ENCODE peak calls at places on chromosomes 13 and 19, in nine cellular contexts. M, L, T, S, O, V, Y, W and Q are unnamed samples.

GRCh38 chr13:27481766-27482165 is 31.4 kb upstream of the MTIF3 start:
- DNase-seq in M (no peak), L (peak; percentile 80), T (peak; percentile 90), S (no peak), O (peak; percentile 81), V (no peak), Y (peak; percentile 37), W (peak; percentile 9), Q (no peak)

GRCh38 chr13:50125556-50126377 is 110.5 kb downstream of the KCNRG start:
- DNase-seq in M (peak; percentile 79), L (peak; percentile 98), T (peak; percentile 91), S (peak; percentile 94), O (peak; percentile 88), V (peak; percentile 74), Y (peak; percentile 39), W (peak; percentile 94), Q (peak; percentile 94)

GRCh38 chr19:21128901-21129698 is 12.7 kb upstream of the ZNF431 start:
- DNase-seq in M (no peak), L (no peak), T (no peak), S (no peak), O (no peak), V (no peak), Y (no peak), W (no peak), Q (no peak)

GRCh38 chr19:45574526-45574925 is 10.1 kb downstream of the OPA3 start:
- DNase-seq in M (no peak), L (no peak), T (no peak), S (no peak), O (no peak), V (no peak), Y (no peak), W (no peak), Q (no peak)

GRCh38 chr19:10565028-10565566 is 713 bp downstream of the KRI1 start:
- DNase-seq in M (peak; percentile 30), L (no peak), T (peak; percentile 75), S (no peak), O (peak; percentile 81), V (peak; percentile 20), Y (no peak), W (no peak), Q (no peak)

GRCh38 chr13:69948016-69948415 is 159.6 kb upstream of the ATXN8OS start:
- DNase-seq in M (no peak), L (no peak), T (no peak), S (no peak), O (no peak), V (no peak), Y (no peak), W (no peak), Q (no peak)

GRCh38 chr19:1856698-1857603 is 6.4 kb downstream of the KLF16 start:
- DNase-seq in M (no peak), L (peak; percentile 97), T (peak; percentile 87), S (peak; percentile 80), O (peak; percentile 44), V (peak; percentile 74), Y (no peak), W (peak; percentile 50), Q (no peak)

GRCh38 chr19:19067276-19068072 is 3.7 kb downstream of the SLC25A42 start:
- DNase-seq in M (no peak), L (no peak), T (no peak), S (no peak), O (no peak), V (no peak), Y (no peak), W (no peak), Q (no peak)

GRCh38 chr13:56886398-56886797 is 254.3 kb upstream of the PRR20A start:
- DNase-seq in M (no peak), L (no peak), T (no peak), S (no peak), O (no peak), V (no peak), Y (no peak), W (no peak), Q (no peak)

GRCh38 chr13:46354143-46355087 is 32.6 kb downstream of the RUBCNL start:
- DNase-seq in M (no peak), L (no peak), T (no peak), S (no peak), O (no peak), V (peak; percentile 97), Y (peak; percentile 48), W (no peak), Q (no peak)

GRCh38 chr19:47110521-47111080 is 3.0 kb downstream of the ZC3H4 start:
- DNase-seq in M (peak; percentile 46), L (peak; percentile 86), T (no peak), S (no peak), O (peak; percentile 38), V (no peak), Y (no peak), W (no peak), Q (no peak)

GRCh38 chr19:55345818-55346724 is 6.4 kb downstream of the KMT5C start:
- DNase-seq in M (no peak), L (no peak), T (no peak), S (peak; percentile 61), O (no peak), V (peak; percentile 46), Y (no peak), W (no peak), Q (no peak)

GRCh38 chr19:55345101-55345817 is 5.6 kb downstream of the KMT5C start:
- DNase-seq in M (no peak), L (no peak), T (no peak), S (no peak), O (no peak), V (no peak), Y (no peak), W (no peak), Q (no peak)

GRCh38 chr19:55342044-55342531 is 2.4 kb downstream of the KMT5C start:
- DNase-seq in M (no peak), L (no peak), T (peak; percentile 46), S (no peak), O (no peak), V (no peak), Y (no peak), W (no peak), Q (no peak)

GRCh38 chr19:55346725-55347441 is 7.2 kb downstream of the KMT5C start:
- DNase-seq in M (no peak), L (no peak), T (no peak), S (no peak), O (no peak), V (no peak), Y (no peak), W (no peak), Q (no peak)

GRCh38 chr19:55344444-55344843 is 4.8 kb downstream of the KMT5C start:
- DNase-seq in M (no peak), L (no peak), T (no peak), S (no peak), O (no peak), V (peak; percentile 40), Y (no peak), W (no peak), Q (peak; percentile 19)
- TF ChIP-seq CTCF in M (no peak), L (no peak), T (peak; percentile 31), S (no peak), O (no peak), V (no peak), Y (no peak), W (no peak), Q (no peak)

DNA sequence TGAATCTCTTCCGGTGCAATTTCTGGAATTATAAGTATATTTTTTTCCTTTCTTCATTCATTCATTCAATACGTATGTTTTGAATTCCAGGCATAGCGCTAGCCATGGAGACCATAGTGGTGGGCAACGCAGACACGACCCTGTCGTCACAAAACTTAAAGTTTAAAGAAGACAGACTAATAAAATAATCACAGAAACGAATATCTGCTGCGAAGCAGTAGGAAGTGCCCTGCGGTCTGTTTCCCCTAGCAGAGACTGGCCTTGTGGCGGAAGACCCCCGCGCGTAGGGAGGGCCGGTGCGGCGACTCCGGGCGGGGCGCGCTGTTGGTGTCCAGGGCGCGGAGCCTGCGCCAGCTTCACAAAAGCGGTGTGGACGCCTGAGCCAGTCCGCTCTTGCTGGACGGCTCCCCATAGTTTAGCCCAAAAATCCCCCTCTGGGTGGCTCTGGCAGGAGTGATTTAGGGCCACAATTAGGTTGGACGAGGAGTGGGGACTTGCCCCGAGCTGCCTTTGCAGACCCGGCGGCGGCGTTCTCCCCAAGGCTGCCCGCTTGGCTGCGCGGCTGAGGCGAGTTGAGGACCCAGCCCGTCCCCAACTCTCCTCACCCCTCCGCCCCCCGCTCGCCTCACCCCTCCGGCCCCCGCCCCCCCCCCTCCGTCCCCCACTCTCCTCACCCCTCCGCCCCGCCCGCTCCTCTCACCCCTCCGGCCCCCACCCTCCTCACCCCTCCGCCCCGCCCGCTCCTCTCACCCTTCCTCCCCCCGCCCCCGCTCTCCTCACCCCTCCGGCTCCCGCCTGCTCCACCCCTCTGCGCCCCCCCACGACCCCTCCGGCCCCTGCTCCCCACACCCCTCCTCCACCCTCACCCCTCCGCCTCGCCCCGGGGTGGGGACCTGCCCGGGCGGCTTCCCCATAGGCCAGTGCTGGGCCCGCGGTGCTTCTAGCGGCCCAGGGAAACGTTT is 14.2 kb upstream of the LATS2 start:
- DNase-seq in M (no peak), L (peak; percentile 88), T (peak; percentile 76), S (peak; percentile 48), O (peak; percentile 64), V (peak; percentile 42), Y (no peak), W (no peak), Q (no peak)
- H3K27ac ChIP-seq in M (peak overlapping the region; percentile 47), L (peak overlapping the region; percentile 82), T (peak overlapping the region; percentile 43), S (peak overlapping the region; percentile 72), O (no peak overlapping the region), V (peak overlapping the region; percentile 50), Y (no peak overlapping the region), W (no peak overlapping the region), Q (no peak overlapping the region)

GRCh38 chr19:53131732-53132131 is 978 bp downstream of the ZNF415 start:
- DNase-seq in M (no peak), L (no peak), T (peak; percentile 15), S (no peak), O (peak; percentile 14), V (no peak), Y (no peak), W (no peak), Q (peak; percentile 50)

GRCh38 chr19:53136432-53136831 is 3.7 kb upstream of the ZNF415 start:
- DNase-seq in M (no peak), L (no peak), T (no peak), S (no peak), O (no peak), V (no peak), Y (no peak), W (no peak), Q (no peak)

GRCh38 chr19:53132231-53132991 is at the start of gene ZNF415:
- DNase-seq in M (peak; percentile 15), L (peak; percentile 89), T (peak; percentile 98), S (peak; percentile 87), O (peak; percentile 96), V (peak; percentile 69), Y (no peak), W (peak; percentile 88), Q (peak; percentile 91)

GRCh38 chr19:53130506-53130905 is 2.2 kb downstream of the ZNF415 start:
- DNase-seq in M (no peak), L (no peak), T (peak; percentile 20), S (no peak), O (peak; percentile 49), V (peak; percentile 3), Y (no peak), W (peak; percentile 24), Q (no peak)

GRCh38 chr19:53131085-53131484 is 1.6 kb downstream of the ZNF415 start:
- DNase-seq in M (no peak), L (no peak), T (peak; percentile 3), S (no peak), O (peak; percentile 35), V (peak; percentile 6), Y (no peak), W (no peak), Q (no peak)
- H3K4me3 ChIP-seq in M (no peak overlapping the region), L (no peak overlapping the region), T (peak overlapping the region; percentile 81), S (no peak overlapping the region), O (peak overlapping the region; percentile 55), V (no peak overlapping the region), Y (no peak overlapping the region), W (no peak overlapping the region), Q (peak overlapping the region; percentile 78)

GRCh38 chr13:101681834-101682233 is 229.4 kb downstream of the ITGBL1 start:
- DNase-seq in M (no peak), L (no peak), T (no peak), S (no peak), O (no peak), V (peak; percentile 7), Y (no peak), W (no peak), Q (no peak)
- TF ChIP-seq CTCF in M (no peak), L (no peak), T (no peak), S (no peak), O (no peak), V (no peak), Y (no peak), W (no peak), Q (no peak)